ENCODE peak calls at places on chromosomes 11 and 22, in four cellular contexts. H is MCF 10A, W is RWPE2, B is kidney tubule cell. G is an unnamed sample.

GRCh38 chr22:40721266-40721665 is 42.0 kb downstream of the MCHR1 start:
- DNase-seq in W (no peak), H (no peak), B (peak; percentile 27), G (no peak)

GRCh38 chr22:29871684-29872083 is 11.3 kb upstream of the MTMR3 start:
- DNase-seq in W (no peak), B (peak; percentile 57), H (no peak), G (no peak)

GRCh38 chr22:37566903-37567798 is 6.9 kb downstream of the CDC42EP1 start:
- DNase-seq in H (peak; percentile 82), B (peak; percentile 89), W (peak; percentile 86), G (peak; percentile 88)

GRCh38 chr11:34988294-34989255 is 72.2 kb downstream of the PDHX start:
- DNase-seq in B (peak; percentile 62), W (no peak), H (no peak), G (no peak)

GRCh38 chr11:68948948-68949347 is 31.8 kb downstream of the MRGPRD start:
- DNase-seq in W (no peak), H (no peak), B (no peak), G (no peak)

GRCh38 chr11:33377100-33377851 is 120.1 kb downstream of the HIPK3 start:
- DNase-seq in B (no peak), H (no peak), W (no peak), G (no peak)

GRCh38 chr22:45317551-45318167 is 7.9 kb downstream of the FAM118A start:
- DNase-seq in H (no peak), B (peak; percentile 39), W (no peak), G (no peak)

GRCh38 chr22:48600171-48600570 is 1227.5 kb downstream of the BRD1 start:
- DNase-seq in W (no peak), B (no peak), H (no peak), G (no peak)

GRCh38 chr11:78213526-78214330 is 25.0 kb downstream of the USP35 start:
- DNase-seq in B (no peak), H (no peak), W (no peak), G (no peak)

GRCh38 chr11:12182650-12183511 is 72.5 kb downstream of the MICAL2 start:
- DNase-seq in H (peak; percentile 97), W (peak; percentile 94), B (peak; percentile 100), G (no peak)